ENCODE peak calls at places on chromosomes 11 and 22, in four cellular contexts. Z is esophagus muscularis mucosa, E is stomach, K is H1. Q is an unnamed sample. For H3K4me1, the result is how much of the 10 kb centered on the place peaks cover.

GRCh38 chr11:58654908-58655296 is 32.4 kb downstream of the CNTF start:
- DNase-seq in Z (no peak), E (no peak), K (no peak), Q (no peak)

GRCh38 chr11:22957890-22958289 is 97.6 kb upstream of the CCDC179 start:
- DNase-seq in Z (no peak), E (no peak), K (no peak), Q (no peak)

GRCh38 chr22:32837803-32838202 is 36.3 kb downstream of the TIMP3 start:
- DNase-seq in Z (no peak), E (no peak), K (no peak), Q (no peak)

GRCh38 chr22:47196493-47196849 is 434.0 kb downstream of the TBC1D22A start:
- DNase-seq in Z (no peak), E (peak), K (no peak), Q (no peak)

GRCh38 chr11:85718991-85719807 is 33.2 kb upstream of the CCDC89 start:
- DNase-seq in Z (no peak), E (no peak), K (peak), Q (peak)

GRCh38 chr11:117180020-117180419 is 1.5 kb downstream of the SIDT2 start:
- DNase-seq in Z (no peak), E (peak), K (no peak), Q (peak)

GRCh38 chr22:39275814-39276443 is 31.1 kb upstream of the PDGFB start:
- DNase-seq in Z (no peak), E (no peak), K (no peak), Q (no peak)

GRCh38 chr22:41446639-41447434 is at the start of gene TOB2:
- DNase-seq in Z (peak), E (peak), K (peak), Q (peak)

GRCh38 chr22:43884600-43885318 is 7.1 kb downstream of the PNPLA5 start:
- DNase-seq in Z (no peak), E (peak), K (peak), Q (no peak)

GRCh38 chr11:13310443-13310842 is 32.9 kb downstream of the BMAL1 start:
- DNase-seq in Z (no peak), E (no peak), K (no peak), Q (no peak)

GRCh38 chr11:70507466-70508230 is 109.3 kb downstream of the CTTN start:
- DNase-seq in Z (no peak), E (no peak), K (no peak), Q (no peak)

GRCh38 chr11:123211981-123212380 is 16.9 kb upstream of the CLMP start:
- DNase-seq in Z (no peak), E (no peak), K (peak), Q (no peak)

GRCh38 chr11:17692006-17692405 is 27.4 kb upstream of the MYOD1 start:
- DNase-seq in Z (no peak), E (no peak), K (no peak), Q (no peak)

GRCh38 chr11:61059260-61059752 is 43.0 kb upstream of the CD5 start:
- DNase-seq in Z (no peak), E (no peak), K (no peak), Q (no peak)

GRCh38 chr11:64139045-64139444 is 26.9 kb downstream of the MACROD1 start:
- DNase-seq in Z (no peak), E (no peak), K (no peak), Q (no peak)

GRCh38 chr22:29216873-29217666 is 11.4 kb downstream of the EMID1 start:
- DNase-seq in Z (no peak), E (no peak), K (no peak), Q (no peak)

GRCh38 chr11:26730711-26731460 is 9.0 kb upstream of the SLC5A12 start:
- DNase-seq in Z (no peak), E (no peak), K (no peak), Q (no peak)

GRCh38 chr11:12113294-12113693 is 2.9 kb downstream of the MICAL2 start:
- DNase-seq in Z (no peak), E (no peak), K (no peak), Q (no peak)

GRCh38 chr22:24068717-24069116 is 57.6 kb downstream of the CABIN1 start:
- DNase-seq in Z (no peak), E (no peak), K (no peak), Q (no peak)

GRCh38 chr11:11171854-11172253 is 181.2 kb downstream of the CSNK2A3 start:
- DNase-seq in Z (no peak), E (no peak), K (no peak), Q (no peak)

GRCh38 chr11:46243796-46244109 is 33.7 kb upstream of the CREB3L1 start:
- DNase-seq in Z (no peak), E (no peak), K (no peak), Q (no peak)

GRCh38 chr11:46240371-46240770 is 37.1 kb upstream of the CREB3L1 start:
- DNase-seq in Z (no peak), E (no peak), K (no peak), Q (no peak)

GRCh38 chr11:46240861-46241260 is 36.6 kb upstream of the CREB3L1 start:
- DNase-seq in Z (no peak), E (no peak), K (no peak), Q (no peak)

GRCh38 chr11:46242961-46243795 is 34.3 kb upstream of the CREB3L1 start:
- DNase-seq in Z (peak), E (peak), K (peak), Q (peak)

GRCh38 chr11:46242462-46242960 is 35.0 kb upstream of the CREB3L1 start:
- DNase-seq in Z (no peak), E (no peak), K (no peak), Q (no peak)
- H3K4me1 ChIP-seq in Z (under half), E (under half), K (under half), Q (under half)

GRCh38 chr11:534592-535518 is 521 bp downstream of the HRAS start:
- DNase-seq in Z (no peak), E (peak), K (peak), Q (peak)

GRCh38 chr11:532512-533048 is 2.8 kb downstream of the HRAS start:
- DNase-seq in Z (no peak), E (no peak), K (no peak), Q (no peak)

GRCh38 chr11:534197-534591 is 1.2 kb downstream of the HRAS start:
- DNase-seq in Z (no peak), E (no peak), K (no peak), Q (peak)

GRCh38 chr11:533049-533585 is 2.3 kb downstream of the HRAS start:
- DNase-seq in Z (no peak), E (no peak), K (no peak), Q (peak)

DNA sequence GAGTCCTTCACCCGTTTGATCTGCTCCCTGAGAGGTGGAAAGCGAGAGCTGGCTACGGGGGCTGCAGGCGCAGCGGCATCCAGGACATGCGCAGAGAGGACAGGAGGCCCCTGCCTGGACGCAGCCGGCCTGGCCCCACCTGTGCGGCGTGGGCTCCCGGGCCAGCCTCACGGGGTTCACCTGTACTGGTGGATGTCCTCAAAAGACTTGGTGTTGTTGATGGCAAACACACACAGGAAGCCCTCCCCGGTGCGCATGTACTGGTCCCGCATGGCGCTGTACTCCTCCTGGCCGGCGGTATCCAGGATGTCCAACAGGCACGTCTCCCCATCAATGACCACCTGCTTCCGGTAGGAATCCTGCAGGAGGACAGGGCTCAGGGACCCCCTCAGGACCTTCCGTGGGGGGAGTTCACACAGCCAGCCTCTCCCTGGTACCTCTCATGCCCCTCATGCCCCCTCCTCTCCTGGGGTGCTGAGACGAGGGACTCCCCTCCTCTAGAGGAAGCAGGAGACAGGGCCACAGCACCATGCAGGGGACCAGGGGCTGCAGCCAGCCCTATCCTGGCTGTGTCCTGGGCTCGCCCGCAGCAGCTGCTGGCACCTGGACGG is 1.7 kb downstream of the HRAS start:
- DNase-seq in Z (no peak), E (no peak), K (no peak), Q (peak)
- H3K4me3 ChIP-seq in Z (no peak), E (peak), K (no peak), Q (peak)

GRCh38 chr11:6202036-6202435 is 3.0 kb downstream of the OR52W1 start:
- DNase-seq in Z (no peak), E (no peak), K (no peak), Q (no peak)
- TF ChIP-seq POLR2AphosphoS5 in Z (no peak), E (no peak), K (no peak), Q (no peak)

GRCh38 chr11:20156280-20156875 is 3.9 kb downstream of the DBX1 start:
- DNase-seq in Z (no peak), E (no peak), K (peak), Q (no peak)
- H3K4me1 ChIP-seq in Z (under half), E (under half), K (under half), Q (under half)